ENCODE peak calls at places on chromosome 22, in five cellular contexts. One of them, this sample, is unnamed.

GRCh38 chr22:48089601-48090331 is 1327.3 kb downstream of the TBC1D22A start:
- DNase-seq in stimulated activated CD8-positive, alpha-beta memory T cell treated with anti-CD3 and anti-CD28 coated beads, Interleukin-15, amount 100 ng/mL, for 4 hours: no peak
- DNase-seq in progenitor cell of endocrine pancreas: no peak
- DNase-seq in NCI-H1436: no peak
- DNase-seq in stimulated activated CD4-positive, alpha-beta T cell treated with anti-CD3 and anti-CD28 coated beads, Interleukin-1b, Interleukin-23, amount 100 ng/mL, for 48 hours: no peak
- DNase-seq in this sample: no peak

GRCh38 chr22:41822289-41823057 is 10.4 kb upstream of the SREBF2 start:
- DNase-seq in stimulated activated CD8-positive, alpha-beta memory T cell treated with anti-CD3 and anti-CD28 coated beads, Interleukin-15, amount 100 ng/mL, for 4 hours: no peak
- DNase-seq in progenitor cell of endocrine pancreas: no peak
- DNase-seq in NCI-H1436: peak
- DNase-seq in stimulated activated CD4-positive, alpha-beta T cell treated with anti-CD3 and anti-CD28 coated beads, Interleukin-1b, Interleukin-23, amount 100 ng/mL, for 48 hours: peak
- DNase-seq in this sample: no peak

GRCh38 chr22:40436460-40437431 is 66.4 kb downstream of the SGSM3 start:
- DNase-seq in stimulated activated CD8-positive, alpha-beta memory T cell treated with anti-CD3 and anti-CD28 coated beads, Interleukin-15, amount 100 ng/mL, for 4 hours: no peak
- DNase-seq in progenitor cell of endocrine pancreas: no peak
- DNase-seq in NCI-H1436: peak
- DNase-seq in stimulated activated CD4-positive, alpha-beta T cell treated with anti-CD3 and anti-CD28 coated beads, Interleukin-1b, Interleukin-23, amount 100 ng/mL, for 48 hours: no peak
- DNase-seq in this sample: no peak

GRCh38 chr22:20118572-20119020 is 1.6 kb upstream of the TRMT2A start:
- DNase-seq in stimulated activated CD8-positive, alpha-beta memory T cell treated with anti-CD3 and anti-CD28 coated beads, Interleukin-15, amount 100 ng/mL, for 4 hours: no peak
- DNase-seq in progenitor cell of endocrine pancreas: no peak
- DNase-seq in NCI-H1436: no peak
- DNase-seq in stimulated activated CD4-positive, alpha-beta T cell treated with anti-CD3 and anti-CD28 coated beads, Interleukin-1b, Interleukin-23, amount 100 ng/mL, for 48 hours: no peak
- DNase-seq in this sample: no peak

GRCh38 chr22:17266261-17266971 is 47.2 kb upstream of the ADA2 start:
- DNase-seq in stimulated activated CD8-positive, alpha-beta memory T cell treated with anti-CD3 and anti-CD28 coated beads, Interleukin-15, amount 100 ng/mL, for 4 hours: no peak
- DNase-seq in progenitor cell of endocrine pancreas: no peak
- DNase-seq in NCI-H1436: peak
- DNase-seq in stimulated activated CD4-positive, alpha-beta T cell treated with anti-CD3 and anti-CD28 coated beads, Interleukin-1b, Interleukin-23, amount 100 ng/mL, for 48 hours: no peak
- DNase-seq in this sample: no peak

GRCh38 chr22:46560696-46561295 is 23.4 kb upstream of the CELSR1 start:
- DNase-seq in stimulated activated CD8-positive, alpha-beta memory T cell treated with anti-CD3 and anti-CD28 coated beads, Interleukin-15, amount 100 ng/mL, for 4 hours: no peak
- DNase-seq in progenitor cell of endocrine pancreas: no peak
- DNase-seq in NCI-H1436: no peak
- DNase-seq in stimulated activated CD4-positive, alpha-beta T cell treated with anti-CD3 and anti-CD28 coated beads, Interleukin-1b, Interleukin-23, amount 100 ng/mL, for 48 hours: no peak
- DNase-seq in this sample: no peak

GRCh38 chr22:43002198-43002577 is 12.8 kb downstream of the PACSIN2 start:
- DNase-seq in stimulated activated CD8-positive, alpha-beta memory T cell treated with anti-CD3 and anti-CD28 coated beads, Interleukin-15, amount 100 ng/mL, for 4 hours: no peak
- DNase-seq in progenitor cell of endocrine pancreas: no peak
- DNase-seq in NCI-H1436: no peak
- DNase-seq in stimulated activated CD4-positive, alpha-beta T cell treated with anti-CD3 and anti-CD28 coated beads, Interleukin-1b, Interleukin-23, amount 100 ng/mL, for 48 hours: no peak
- DNase-seq in this sample: no peak

GRCh38 chr22:24402460-24403192 is 24.8 kb upstream of the ADORA2A start:
- DNase-seq in stimulated activated CD8-positive, alpha-beta memory T cell treated with anti-CD3 and anti-CD28 coated beads, Interleukin-15, amount 100 ng/mL, for 4 hours: no peak
- DNase-seq in progenitor cell of endocrine pancreas: no peak
- DNase-seq in NCI-H1436: no peak
- DNase-seq in stimulated activated CD4-positive, alpha-beta T cell treated with anti-CD3 and anti-CD28 coated beads, Interleukin-1b, Interleukin-23, amount 100 ng/mL, for 48 hours: no peak
- DNase-seq in this sample: no peak

GRCh38 chr22:31676700-31677099 is 14.7 kb upstream of the PISD start:
- DNase-seq in stimulated activated CD8-positive, alpha-beta memory T cell treated with anti-CD3 and anti-CD28 coated beads, Interleukin-15, amount 100 ng/mL, for 4 hours: peak
- DNase-seq in progenitor cell of endocrine pancreas: peak
- DNase-seq in NCI-H1436: peak
- DNase-seq in stimulated activated CD4-positive, alpha-beta T cell treated with anti-CD3 and anti-CD28 coated beads, Interleukin-1b, Interleukin-23, amount 100 ng/mL, for 48 hours: peak
- DNase-seq in this sample: no peak

GRCh38 chr22:44337658-44338004 is 24.9 kb upstream of the SHISAL1 start:
- DNase-seq in stimulated activated CD8-positive, alpha-beta memory T cell treated with anti-CD3 and anti-CD28 coated beads, Interleukin-15, amount 100 ng/mL, for 4 hours: no peak
- DNase-seq in progenitor cell of endocrine pancreas: no peak
- DNase-seq in NCI-H1436: no peak
- DNase-seq in stimulated activated CD4-positive, alpha-beta T cell treated with anti-CD3 and anti-CD28 coated beads, Interleukin-1b, Interleukin-23, amount 100 ng/mL, for 48 hours: no peak
- DNase-seq in this sample: no peak

GRCh38 chr22:39098026-39098425 is 982 bp downstream of the APOBEC3H start:
- DNase-seq in stimulated activated CD8-positive, alpha-beta memory T cell treated with anti-CD3 and anti-CD28 coated beads, Interleukin-15, amount 100 ng/mL, for 4 hours: no peak
- DNase-seq in progenitor cell of endocrine pancreas: no peak
- DNase-seq in NCI-H1436: no peak
- DNase-seq in stimulated activated CD4-positive, alpha-beta T cell treated with anti-CD3 and anti-CD28 coated beads, Interleukin-1b, Interleukin-23, amount 100 ng/mL, for 48 hours: no peak
- DNase-seq in this sample: no peak

GRCh38 chr22:30208631-30209603 is 37.6 kb downstream of the LIF start:
- DNase-seq in stimulated activated CD8-positive, alpha-beta memory T cell treated with anti-CD3 and anti-CD28 coated beads, Interleukin-15, amount 100 ng/mL, for 4 hours: no peak
- DNase-seq in progenitor cell of endocrine pancreas: no peak
- DNase-seq in NCI-H1436: no peak
- DNase-seq in stimulated activated CD4-positive, alpha-beta T cell treated with anti-CD3 and anti-CD28 coated beads, Interleukin-1b, Interleukin-23, amount 100 ng/mL, for 48 hours: no peak
- DNase-seq in this sample: no peak

GRCh38 chr22:31238057-31238456 is 26.0 kb downstream of the LIMK2 start:
- DNase-seq in stimulated activated CD8-positive, alpha-beta memory T cell treated with anti-CD3 and anti-CD28 coated beads, Interleukin-15, amount 100 ng/mL, for 4 hours: no peak
- DNase-seq in progenitor cell of endocrine pancreas: no peak
- DNase-seq in NCI-H1436: no peak
- DNase-seq in stimulated activated CD4-positive, alpha-beta T cell treated with anti-CD3 and anti-CD28 coated beads, Interleukin-1b, Interleukin-23, amount 100 ng/mL, for 48 hours: no peak
- DNase-seq in this sample: no peak

GRCh38 chr22:39723899-39724351 is 153.4 kb downstream of the CACNA1I start:
- DNase-seq in stimulated activated CD8-positive, alpha-beta memory T cell treated with anti-CD3 and anti-CD28 coated beads, Interleukin-15, amount 100 ng/mL, for 4 hours: no peak
- DNase-seq in progenitor cell of endocrine pancreas: no peak
- DNase-seq in NCI-H1436: no peak
- DNase-seq in stimulated activated CD4-positive, alpha-beta T cell treated with anti-CD3 and anti-CD28 coated beads, Interleukin-1b, Interleukin-23, amount 100 ng/mL, for 48 hours: no peak
- DNase-seq in this sample: no peak

GRCh38 chr22:26748845-26749244 is 91.5 kb downstream of the MIAT start:
- DNase-seq in stimulated activated CD8-positive, alpha-beta memory T cell treated with anti-CD3 and anti-CD28 coated beads, Interleukin-15, amount 100 ng/mL, for 4 hours: no peak
- DNase-seq in progenitor cell of endocrine pancreas: no peak
- DNase-seq in NCI-H1436: no peak
- DNase-seq in stimulated activated CD4-positive, alpha-beta T cell treated with anti-CD3 and anti-CD28 coated beads, Interleukin-1b, Interleukin-23, amount 100 ng/mL, for 48 hours: no peak
- DNase-seq in this sample: no peak

GRCh38 chr22:17781319-17782031 is 7.2 kb upstream of the BID start:
- DNase-seq in stimulated activated CD8-positive, alpha-beta memory T cell treated with anti-CD3 and anti-CD28 coated beads, Interleukin-15, amount 100 ng/mL, for 4 hours: peak
- DNase-seq in progenitor cell of endocrine pancreas: no peak
- DNase-seq in NCI-H1436: no peak
- DNase-seq in stimulated activated CD4-positive, alpha-beta T cell treated with anti-CD3 and anti-CD28 coated beads, Interleukin-1b, Interleukin-23, amount 100 ng/mL, for 48 hours: peak
- DNase-seq in this sample: no peak

GRCh38 chr22:29470159-29470855 is 9.7 kb upstream of the NEFH start:
- DNase-seq in stimulated activated CD8-positive, alpha-beta memory T cell treated with anti-CD3 and anti-CD28 coated beads, Interleukin-15, amount 100 ng/mL, for 4 hours: no peak
- DNase-seq in progenitor cell of endocrine pancreas: peak
- DNase-seq in NCI-H1436: peak
- DNase-seq in stimulated activated CD4-positive, alpha-beta T cell treated with anti-CD3 and anti-CD28 coated beads, Interleukin-1b, Interleukin-23, amount 100 ng/mL, for 48 hours: peak
- DNase-seq in this sample: no peak

GRCh38 chr22:29152381-29153138 is 53.1 kb upstream of the EMID1 start:
- DNase-seq in stimulated activated CD8-positive, alpha-beta memory T cell treated with anti-CD3 and anti-CD28 coated beads, Interleukin-15, amount 100 ng/mL, for 4 hours: no peak
- DNase-seq in progenitor cell of endocrine pancreas: no peak
- DNase-seq in NCI-H1436: no peak
- DNase-seq in stimulated activated CD4-positive, alpha-beta T cell treated with anti-CD3 and anti-CD28 coated beads, Interleukin-1b, Interleukin-23, amount 100 ng/mL, for 48 hours: no peak
- DNase-seq in this sample: no peak

GRCh38 chr22:37654556-37655251 is 3.8 kb upstream of the PDXP start:
- DNase-seq in stimulated activated CD8-positive, alpha-beta memory T cell treated with anti-CD3 and anti-CD28 coated beads, Interleukin-15, amount 100 ng/mL, for 4 hours: no peak
- DNase-seq in progenitor cell of endocrine pancreas: no peak
- DNase-seq in NCI-H1436: no peak
- DNase-seq in stimulated activated CD4-positive, alpha-beta T cell treated with anti-CD3 and anti-CD28 coated beads, Interleukin-1b, Interleukin-23, amount 100 ng/mL, for 48 hours: no peak
- DNase-seq in this sample: no peak

GRCh38 chr22:47620391-47620790 is 857.9 kb downstream of the TBC1D22A start:
- DNase-seq in stimulated activated CD8-positive, alpha-beta memory T cell treated with anti-CD3 and anti-CD28 coated beads, Interleukin-15, amount 100 ng/mL, for 4 hours: no peak
- DNase-seq in progenitor cell of endocrine pancreas: no peak
- DNase-seq in NCI-H1436: no peak
- DNase-seq in stimulated activated CD4-positive, alpha-beta T cell treated with anti-CD3 and anti-CD28 coated beads, Interleukin-1b, Interleukin-23, amount 100 ng/mL, for 48 hours: no peak
- DNase-seq in this sample: no peak

GRCh38 chr22:17880468-17880867 is 106.2 kb upstream of the BID start:
- DNase-seq in stimulated activated CD8-positive, alpha-beta memory T cell treated with anti-CD3 and anti-CD28 coated beads, Interleukin-15, amount 100 ng/mL, for 4 hours: no peak
- DNase-seq in progenitor cell of endocrine pancreas: no peak
- DNase-seq in NCI-H1436: no peak
- DNase-seq in stimulated activated CD4-positive, alpha-beta T cell treated with anti-CD3 and anti-CD28 coated beads, Interleukin-1b, Interleukin-23, amount 100 ng/mL, for 48 hours: no peak
- DNase-seq in this sample: no peak

GRCh38 chr22:24333301-24333700 is 62.7 kb downstream of the SPECC1L start:
- DNase-seq in stimulated activated CD8-positive, alpha-beta memory T cell treated with anti-CD3 and anti-CD28 coated beads, Interleukin-15, amount 100 ng/mL, for 4 hours: no peak
- DNase-seq in progenitor cell of endocrine pancreas: no peak
- DNase-seq in NCI-H1436: no peak
- DNase-seq in stimulated activated CD4-positive, alpha-beta T cell treated with anti-CD3 and anti-CD28 coated beads, Interleukin-1b, Interleukin-23, amount 100 ng/mL, for 48 hours: no peak
- DNase-seq in this sample: no peak

GRCh38 chr22:42928969-42929837 is 72.1 kb upstream of the ARFGAP3 start:
- DNase-seq in stimulated activated CD8-positive, alpha-beta memory T cell treated with anti-CD3 and anti-CD28 coated beads, Interleukin-15, amount 100 ng/mL, for 4 hours: no peak
- DNase-seq in progenitor cell of endocrine pancreas: no peak
- DNase-seq in NCI-H1436: no peak
- DNase-seq in stimulated activated CD4-positive, alpha-beta T cell treated with anti-CD3 and anti-CD28 coated beads, Interleukin-1b, Interleukin-23, amount 100 ng/mL, for 48 hours: no peak
- DNase-seq in this sample: no peak

GRCh38 chr22:19757140-19757984 is 3.2 kb upstream of the TBX1 start:
- DNase-seq in stimulated activated CD8-positive, alpha-beta memory T cell treated with anti-CD3 and anti-CD28 coated beads, Interleukin-15, amount 100 ng/mL, for 4 hours: no peak
- DNase-seq in progenitor cell of endocrine pancreas: no peak
- DNase-seq in NCI-H1436: no peak
- DNase-seq in stimulated activated CD4-positive, alpha-beta T cell treated with anti-CD3 and anti-CD28 coated beads, Interleukin-1b, Interleukin-23, amount 100 ng/mL, for 48 hours: no peak
- DNase-seq in this sample: no peak

GRCh38 chr22:29343313-29343805 is 27.9 kb upstream of the RASL10A start:
- DNase-seq in stimulated activated CD8-positive, alpha-beta memory T cell treated with anti-CD3 and anti-CD28 coated beads, Interleukin-15, amount 100 ng/mL, for 4 hours: no peak
- DNase-seq in progenitor cell of endocrine pancreas: no peak
- DNase-seq in NCI-H1436: no peak
- DNase-seq in stimulated activated CD4-positive, alpha-beta T cell treated with anti-CD3 and anti-CD28 coated beads, Interleukin-1b, Interleukin-23, amount 100 ng/mL, for 48 hours: peak
- DNase-seq in this sample: no peak

GRCh38 chr22:36334838-36335603 is 52.7 kb downstream of the MYH9 start:
- DNase-seq in stimulated activated CD8-positive, alpha-beta memory T cell treated with anti-CD3 and anti-CD28 coated beads, Interleukin-15, amount 100 ng/mL, for 4 hours: no peak
- DNase-seq in progenitor cell of endocrine pancreas: no peak
- DNase-seq in NCI-H1436: no peak
- DNase-seq in stimulated activated CD4-positive, alpha-beta T cell treated with anti-CD3 and anti-CD28 coated beads, Interleukin-1b, Interleukin-23, amount 100 ng/mL, for 48 hours: peak
- DNase-seq in this sample: no peak

GRCh38 chr22:38406617-38407016 is 48.4 kb downstream of the KCNJ4 start:
- DNase-seq in stimulated activated CD8-positive, alpha-beta memory T cell treated with anti-CD3 and anti-CD28 coated beads, Interleukin-15, amount 100 ng/mL, for 4 hours: no peak
- DNase-seq in progenitor cell of endocrine pancreas: no peak
- DNase-seq in NCI-H1436: no peak
- DNase-seq in stimulated activated CD4-positive, alpha-beta T cell treated with anti-CD3 and anti-CD28 coated beads, Interleukin-1b, Interleukin-23, amount 100 ng/mL, for 48 hours: no peak
- DNase-seq in this sample: no peak

GRCh38 chr22:16917144-16918003 is 90.6 kb downstream of the GAB4 start:
- DNase-seq in stimulated activated CD8-positive, alpha-beta memory T cell treated with anti-CD3 and anti-CD28 coated beads, Interleukin-15, amount 100 ng/mL, for 4 hours: peak
- DNase-seq in progenitor cell of endocrine pancreas: peak
- DNase-seq in NCI-H1436: peak
- DNase-seq in stimulated activated CD4-positive, alpha-beta T cell treated with anti-CD3 and anti-CD28 coated beads, Interleukin-1b, Interleukin-23, amount 100 ng/mL, for 48 hours: peak
- DNase-seq in this sample: no peak

GRCh38 chr22:42869463-42869862 is 12.4 kb upstream of the ARFGAP3 start:
- DNase-seq in stimulated activated CD8-positive, alpha-beta memory T cell treated with anti-CD3 and anti-CD28 coated beads, Interleukin-15, amount 100 ng/mL, for 4 hours: no peak
- DNase-seq in progenitor cell of endocrine pancreas: no peak
- DNase-seq in NCI-H1436: no peak
- DNase-seq in stimulated activated CD4-positive, alpha-beta T cell treated with anti-CD3 and anti-CD28 coated beads, Interleukin-1b, Interleukin-23, amount 100 ng/mL, for 48 hours: no peak
- DNase-seq in this sample: no peak